ENCODE peak calls at places on chromosomes 12 and 14, in ten cellular contexts. L is type B pancreatic cell; H is osteocyte; Z is A549; V is NCI-H1930; G is hippocampal formation; X is effector CD4-positive, alpha-beta T cell; O is GOT3; W is NCI-H82; D is A673. N is an unnamed sample.

GRCh38 chr14:20934148-20934762 is 21.0 kb upstream of the RNASE2 start:
- DNase-seq in L (no peak), H (no peak), Z (peak; percentile 48), V (peak; percentile 12), G (no peak), X (no peak), O (no peak), W (peak; percentile 50), D (peak; percentile 73), N (no peak)

GRCh38 chr12:114917953-114918352 is 234.0 kb upstream of the TBX3 start:
- DNase-seq in L (no peak), H (no peak), Z (no peak), V (no peak), G (no peak), X (no peak), O (no peak), W (no peak), D (no peak), N (no peak)

GRCh38 chr12:126772171-126772864 is 1494.7 kb upstream of the TMEM132C start:
- DNase-seq in L (no peak), H (no peak), Z (peak; percentile 66), V (no peak), G (no peak), X (peak; percentile 16), O (peak; percentile 25), W (no peak), D (peak; percentile 79), N (no peak)

GRCh38 chr14:93068721-93069120 is 47.0 kb downstream of the ITPK1 start:
- DNase-seq in L (no peak), H (no peak), Z (no peak), V (no peak), G (no peak), X (no peak), O (no peak), W (peak; percentile 24), D (no peak), N (peak; percentile 61)

GRCh38 chr12:131011165-131012079 is 57.7 kb downstream of the ADGRD1 start:
- DNase-seq in L (no peak), H (no peak), Z (no peak), V (no peak), G (no peak), X (no peak), O (no peak), W (no peak), D (no peak), N (no peak)

GRCh38 chr14:58922211-58922940 is 266.1 kb upstream of the DAAM1 start:
- DNase-seq in L (no peak), H (no peak), Z (no peak), V (no peak), G (no peak), X (no peak), O (no peak), W (no peak), D (no peak), N (no peak)

GRCh38 chr14:105844810-105845724 is 318.7 kb downstream of the TMEM121 start:
- DNase-seq in L (no peak), H (no peak), Z (no peak), V (no peak), G (no peak), X (no peak), O (no peak), W (no peak), D (no peak), N (peak; percentile 50)

GRCh38 chr12:67161322-67161918 is 107.7 kb upstream of the CAND1 start:
- DNase-seq in L (no peak), H (no peak), Z (peak; percentile 51), V (no peak), G (no peak), X (peak; percentile 3), O (no peak), W (peak; percentile 40), D (peak; percentile 62), N (no peak)

GRCh38 chr12:29053567-29053966 is 95.5 kb upstream of the FAR2 start:
- DNase-seq in L (no peak), H (no peak), Z (peak; percentile 18), V (no peak), G (no peak), X (no peak), O (no peak), W (no peak), D (no peak), N (no peak)

GRCh38 chr14:26867171-26867757 is 269.4 kb upstream of the NOVA1 start:
- DNase-seq in L (no peak), H (no peak), Z (peak; percentile 74), V (peak; percentile 57), G (no peak), X (no peak), O (no peak), W (peak; percentile 0), D (no peak), N (no peak)

GRCh38 chr12:57342207-57342691 is 88.6 kb downstream of the R3HDM2 start:
- DNase-seq in L (no peak), H (no peak), Z (peak; percentile 71), V (no peak), G (peak; percentile 41), X (no peak), O (no peak), W (peak; percentile 48), D (peak; percentile 67), N (peak; percentile 59)

GRCh38 chr12:54304187-54304810 is 3.5 kb upstream of the NFE2 start:
- DNase-seq in L (no peak), H (no peak), Z (peak; percentile 58), V (no peak), G (no peak), X (no peak), O (no peak), W (no peak), D (no peak), N (peak; percentile 93)

GRCh38 chr14:55500219-55500701 is 59.8 kb upstream of the TBPL2 start:
- DNase-seq in L (no peak), H (no peak), Z (no peak), V (no peak), G (no peak), X (no peak), O (no peak), W (peak; percentile 48), D (no peak), N (no peak)

GRCh38 chr12:79020106-79020505 is 155.5 kb downstream of the SYT1 start:
- DNase-seq in L (no peak), H (no peak), Z (no peak), V (no peak), G (no peak), X (no peak), O (no peak), W (peak; percentile 10), D (no peak), N (no peak)

GRCh38 chr12:19234991-19235876 is 105.7 kb downstream of the PLEKHA5 start:
- DNase-seq in L (no peak), H (no peak), Z (no peak), V (no peak), G (peak; percentile 49), X (no peak), O (no peak), W (no peak), D (no peak), N (no peak)

GRCh38 chr12:52975204-52975603 is 26.3 kb downstream of the KRT18 start:
- DNase-seq in L (no peak), H (no peak), Z (no peak), V (no peak), G (no peak), X (no peak), O (no peak), W (no peak), D (no peak), N (no peak)

N was measured in left lung.